ENCODE peak calls at places on chromosome 17, in four cellular contexts. C is H9, E is IMR-90, U is H1. P is an unnamed sample.
A peak's percentile ranks its signal among the peaks of the same experiment; 100 is the strongest.

GRCh38 chr17:70107441-70107840 is 32.4 kb downstream of the KCNJ16 start:
- DNase-seq in U (no peak), E (no peak), C (no peak), P (no peak)

GRCh38 chr17:43085489-43085888 is 39.7 kb downstream of the BRCA1 start:
- DNase-seq in E (peak; percentile 39), C (no peak), U (no peak), P (peak; percentile 31)

GRCh38 chr17:77640916-77641605 is 317.4 kb upstream of the TNRC6C start:
- DNase-seq in U (no peak), E (no peak), C (peak; percentile 30), P (no peak)

GRCh38 chr17:34562387-34562786 is 17.0 kb upstream of the TMEM132E start:
- DNase-seq in C (peak; percentile 69), U (no peak), E (no peak), P (peak; percentile 55)

GRCh38 chr17:10053976-10054551 is 144.3 kb downstream of the GAS7 start:
- DNase-seq in C (no peak), E (no peak), U (no peak), P (no peak)

GRCh38 chr17:9725575-9725974 is 65.8 kb downstream of the DHRS7C start:
- DNase-seq in E (no peak), C (no peak), U (no peak), P (no peak)

GRCh38 chr17:10668771-10669170 is 11.7 kb upstream of the MYH3 start:
- DNase-seq in U (no peak), C (no peak), E (peak; percentile 83), P (no peak)

GRCh38 chr17:56595831-56596740 is 2.6 kb downstream of the NOG start:
- DNase-seq in C (peak; percentile 89), U (no peak), E (peak; percentile 10), P (peak; percentile 94)

GRCh38 chr17:77126519-77126918 is 14.2 kb upstream of the SEC14L1 start:
- DNase-seq in U (no peak), E (no peak), C (no peak), P (no peak)

GRCh38 chr17:62681061-62681938 is 53.8 kb downstream of the MRC2 start:
- DNase-seq in U (no peak), C (peak; percentile 34), E (no peak), P (no peak)

GRCh38 chr17:1714980-1715802 is 5.0 kb upstream of the TLCD2 start:
- DNase-seq in E (peak; percentile 88), C (peak; percentile 86), U (no peak), P (peak; percentile 93)

GRCh38 chr17:13557077-13557476 is 44.7 kb downstream of the HS3ST3A1 start:
- DNase-seq in E (peak; percentile 85), U (no peak), C (no peak), P (no peak)

GRCh38 chr17:69574257-69575197 is 160.0 kb downstream of the MAP2K6 start:
- DNase-seq in E (peak; percentile 77), U (no peak), C (no peak), P (peak; percentile 23)

GRCh38 chr17:19354123-19354522 is 8.4 kb downstream of the B9D1 start:
- DNase-seq in U (no peak), C (no peak), E (peak; percentile 94), P (no peak)

GRCh38 chr17:32746698-32747097 is 130.2 kb downstream of the MYO1D start:
- DNase-seq in E (peak; percentile 45), C (no peak), U (no peak), P (no peak)

GRCh38 chr17:37047631-37048104 is 98.9 kb downstream of the AATF start:
- DNase-seq in C (peak; percentile 94), E (peak; percentile 80), U (peak; percentile 72), P (peak; percentile 96)

GRCh38 chr17:77451894-77452852 is 311.4 kb downstream of the SEC14L1 start:
- DNase-seq in C (peak; percentile 76), E (peak; percentile 72), U (no peak), P (peak; percentile 87)

GRCh38 chr17:307295-307691 is 45.3 kb downstream of the RPH3AL start:
- DNase-seq in C (no peak), U (no peak), E (no peak), P (no peak)

GRCh38 chr17:41583137-41584127 is 3.3 kb downstream of the KRT14 start:
- DNase-seq in E (no peak), U (no peak), C (no peak), P (no peak)
- H3K56ac ChIP-seq in E (no peak overlapping the region), U (no peak overlapping the region), C (no peak overlapping the region), P (no peak overlapping the region)

DNA sequence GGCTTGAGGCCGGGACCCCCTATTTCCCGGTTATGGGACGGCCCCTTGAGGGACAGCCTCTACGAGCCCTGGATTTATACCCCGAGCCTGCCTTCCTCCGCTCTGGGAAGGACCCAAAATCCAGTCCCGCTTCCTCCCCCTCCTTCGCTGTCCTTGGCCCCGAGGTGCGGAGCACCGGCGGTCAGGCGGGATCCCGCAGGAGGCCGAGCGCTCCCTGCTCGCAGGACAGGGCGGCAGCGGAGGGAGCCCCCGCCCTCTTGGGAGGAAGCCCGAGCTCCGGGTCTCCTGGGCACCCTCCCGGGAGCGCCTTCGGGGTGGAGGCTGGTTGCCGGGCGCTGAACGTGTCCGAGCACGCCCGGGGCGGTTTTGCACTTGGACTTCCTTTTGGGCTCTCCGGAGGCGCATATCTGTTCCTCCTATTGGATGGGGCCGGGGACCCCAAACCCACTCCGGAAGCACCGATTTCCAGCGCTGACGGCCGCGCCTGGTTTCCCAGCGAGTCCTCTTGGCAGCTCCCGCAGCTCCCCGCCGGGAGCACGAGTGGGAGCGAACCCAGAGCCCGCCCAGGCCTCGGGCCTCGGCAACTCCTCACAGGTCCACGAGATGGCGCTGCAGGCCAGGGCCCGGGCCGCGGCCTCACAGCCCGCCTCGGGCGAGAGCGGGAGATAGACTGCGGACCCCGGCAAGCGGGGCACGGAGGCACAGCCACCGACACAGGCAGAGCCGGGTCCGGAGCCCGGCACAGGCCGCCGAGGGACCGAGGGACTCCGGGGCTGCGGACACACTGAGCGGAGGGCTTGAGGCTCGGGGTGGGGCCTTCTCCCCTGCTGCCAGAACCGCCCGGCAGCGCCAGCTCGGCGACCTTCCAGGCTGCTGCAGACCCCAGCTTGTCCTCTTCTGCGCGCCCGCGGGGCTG is 12.6 kb downstream of the TBX2 start:
- DNase-seq in E (peak; percentile 75), U (no peak), C (peak; percentile 89), P (peak; percentile 81)
- H2BK120ac ChIP-seq in E (peak overlapping the region; percentile 88), U (no peak overlapping the region), C (no peak overlapping the region), P (no peak overlapping the region)

GRCh38 chr17:82408288-82408937 is 9.7 kb upstream of the HEXD start:
- DNase-seq in E (no peak), U (no peak), C (no peak), P (no peak)

GRCh38 chr17:82410014-82410716 is 8.0 kb upstream of the HEXD start:
- DNase-seq in C (no peak), E (no peak), U (no peak), P (no peak)

GRCh38 chr17:82411396-82412053 is 6.6 kb upstream of the HEXD start:
- DNase-seq in C (no peak), E (no peak), U (no peak), P (no peak)

GRCh38 chr17:82407255-82407654 is 10.9 kb upstream of the HEXD start:
- DNase-seq in E (peak; percentile 13), C (no peak), U (no peak), P (no peak)

DNA sequence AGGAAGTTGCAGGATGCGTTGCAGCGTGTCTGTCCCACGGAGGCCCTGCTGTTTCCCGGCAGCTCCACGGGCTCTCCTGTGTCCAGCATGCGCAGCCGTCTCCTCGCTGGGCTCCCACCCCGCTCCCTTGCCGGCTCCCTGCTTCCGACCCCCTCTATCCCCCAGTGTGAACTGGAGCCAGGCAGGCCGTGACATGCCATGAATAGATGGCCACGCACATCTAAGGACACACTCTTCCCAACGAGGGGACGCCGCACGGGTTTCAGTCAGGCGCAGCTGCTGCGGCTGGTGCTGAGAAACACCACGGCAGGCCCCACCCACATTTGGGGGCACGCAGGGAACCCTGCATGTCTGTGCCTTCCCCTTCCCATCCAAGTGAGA is 9.2 kb upstream of the HEXD start:
- DNase-seq in C (no peak), E (no peak), U (no peak), P (no peak)
- H3K23ac ChIP-seq in C (no peak overlapping the region), E (no peak overlapping the region), U (no peak overlapping the region), P (no peak overlapping the region)

DNA sequence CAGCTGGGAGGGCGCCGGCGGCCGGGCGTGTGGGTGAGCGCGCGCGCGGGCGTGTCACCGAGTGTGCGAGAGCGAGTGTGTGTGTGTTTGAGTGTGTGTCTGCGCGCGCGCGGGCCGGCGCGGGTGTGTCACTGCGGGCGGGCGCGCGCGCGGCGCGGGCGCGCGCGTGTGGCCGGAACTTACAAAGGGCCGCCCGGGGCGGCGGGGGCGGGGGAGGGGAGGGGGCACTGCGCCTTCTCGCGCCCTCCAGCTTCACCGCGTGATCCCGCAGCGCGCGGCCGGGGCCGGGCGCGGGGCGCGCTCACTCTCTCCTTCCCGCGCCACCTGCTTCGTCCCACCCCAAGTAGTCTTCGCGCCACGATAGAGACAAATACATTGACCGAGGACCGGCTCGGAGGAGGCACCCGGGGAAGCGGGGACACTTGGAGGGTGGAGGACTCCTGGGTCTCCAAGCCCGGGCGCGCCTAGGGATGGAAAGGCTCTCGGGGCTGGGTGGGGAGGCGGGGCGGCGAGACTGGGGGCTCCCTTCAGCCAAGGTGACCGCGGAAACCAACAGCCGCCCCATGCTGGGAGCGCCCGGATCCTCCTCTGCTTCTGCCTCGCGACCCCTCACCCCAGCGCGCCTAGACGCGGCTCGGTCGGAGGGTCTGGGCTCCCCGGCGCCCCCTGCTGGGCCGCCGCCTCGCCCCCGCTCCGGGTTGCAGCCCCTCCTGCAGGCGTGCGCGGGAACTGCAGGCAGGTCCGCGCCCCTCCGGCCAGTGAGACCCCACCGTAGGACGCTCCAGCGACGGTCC is at the start of gene SRCIN1:
- DNase-seq in U (no peak), E (peak; percentile 2), C (peak; percentile 80), P (peak; percentile 75)
- H3K56ac ChIP-seq in U (peak within 1 kb of the TSS; percentile 55), E (no peak within 1 kb of the TSS), C (no peak within 1 kb of the TSS), P (peak within 1 kb of the TSS; percentile 67)

DNA sequence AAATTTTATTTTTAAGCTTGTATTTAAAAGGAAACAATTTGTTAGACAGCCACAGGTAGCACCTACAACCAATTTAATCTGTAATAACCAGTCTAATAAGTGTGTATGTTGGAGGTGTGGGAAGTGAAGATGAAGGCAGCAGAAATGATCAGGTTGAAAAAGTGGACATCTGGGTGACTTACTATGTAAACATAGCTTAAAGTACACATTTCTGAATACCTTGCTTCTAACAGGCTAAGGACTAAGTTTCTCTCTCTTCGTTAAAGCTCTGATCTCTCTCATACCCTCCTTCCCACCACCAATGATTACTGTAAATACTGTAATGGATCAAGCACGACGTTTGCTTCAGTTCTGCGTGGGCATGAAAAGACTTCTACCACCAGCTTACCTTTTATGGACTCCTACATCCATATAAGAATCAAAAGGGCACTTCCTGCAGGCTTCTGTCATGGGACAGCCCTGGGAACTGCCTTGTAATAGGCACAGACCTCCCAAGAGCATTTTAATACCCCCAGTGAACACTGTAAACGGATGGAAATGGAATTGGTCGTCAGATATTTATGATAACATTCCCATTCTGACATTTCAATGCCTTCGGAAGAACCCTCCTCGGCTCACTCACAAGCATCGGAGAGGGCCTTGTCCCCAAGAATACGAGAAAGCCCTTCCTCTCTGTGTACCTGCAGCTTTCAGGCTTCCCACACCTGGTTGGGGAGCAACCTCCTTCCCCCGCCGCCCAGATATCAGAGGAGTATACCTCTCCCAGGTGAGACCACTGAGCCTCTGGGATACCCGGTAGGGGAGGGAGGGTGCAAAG is 693 bp downstream of the CCDC43 start:
- DNase-seq in C (no peak), E (peak; percentile 38), U (no peak), P (no peak)
- H2BK120ac ChIP-seq in C (no peak overlapping the region), E (no peak overlapping the region), U (no peak overlapping the region), P (no peak overlapping the region)

GRCh38 chr17:75270966-75271232 is at the start of gene MIF4GD:
- DNase-seq in E (peak; percentile 54), U (no peak), C (no peak), P (no peak)
- H3K23ac ChIP-seq in E (peak within 1 kb of the TSS; percentile 77), U (no peak within 1 kb of the TSS), C (no peak within 1 kb of the TSS), P (peak within 1 kb of the TSS; percentile 66)

GRCh38 chr17:57861737-57862409 is 12.0 kb upstream of the MRPS23 start:
- DNase-seq in U (no peak), C (no peak), E (no peak), P (no peak)
- H3K56ac ChIP-seq in U (no peak overlapping the region), C (no peak overlapping the region), E (no peak overlapping the region), P (peak overlapping the region; percentile 84)